ENCODE peak calls at places on chromosomes 5 and 9, in ten cellular contexts. D, H, G, T, S, I, Z, W, N and E are unnamed samples.
A peak's percentile ranks its signal among the peaks of the same experiment; 100 is the strongest.

GRCh38 chr9:115117999-115118470 is at the start of gene TNC:
- DNase-seq in D (peak; percentile 89), H (no peak), G (no peak), T (peak; percentile 54), S (no peak), I (peak; percentile 16), Z (peak; percentile 72), W (no peak), N (peak; percentile 79), E (no peak)

GRCh38 chr5:73039082-73039481 is 81.3 kb upstream of the TMEM171 start:
- DNase-seq in D (no peak), H (peak; percentile 29), G (no peak), T (peak; percentile 0), S (no peak), I (no peak), Z (no peak), W (peak; percentile 31), N (no peak), E (no peak)

GRCh38 chr9:13688990-13689600 is 409.6 kb upstream of the MPDZ start:
- DNase-seq in D (peak; percentile 9), H (no peak), G (no peak), T (no peak), S (no peak), I (peak; percentile 9), Z (no peak), W (no peak), N (no peak), E (no peak)

GRCh38 chr9:130712564-130713285 is 19.1 kb downstream of the EXOSC2 start:
- DNase-seq in D (peak; percentile 96), H (peak; percentile 97), G (peak; percentile 93), T (peak; percentile 91), S (peak; percentile 96), I (peak; percentile 95), Z (peak; percentile 98), W (peak; percentile 99), N (peak; percentile 97), E (peak; percentile 94)

GRCh38 chr5:95879661-95880060 is 57.1 kb upstream of the GLRX start:
- DNase-seq in D (no peak), H (no peak), G (no peak), T (no peak), S (no peak), I (no peak), Z (no peak), W (no peak), N (no peak), E (no peak)

GRCh38 chr9:77800924-77801551 is 152.9 kb upstream of the GNA14 start:
- DNase-seq in D (no peak), H (no peak), G (no peak), T (no peak), S (no peak), I (no peak), Z (no peak), W (no peak), N (no peak), E (no peak)

GRCh38 chr5:111463304-111463703 is 49.0 kb downstream of the STARD4 start:
- DNase-seq in D (no peak), H (no peak), G (no peak), T (peak; percentile 42), S (no peak), I (peak; percentile 36), Z (no peak), W (no peak), N (no peak), E (no peak)

GRCh38 chr5:133111299-133111698 is 59.5 kb downstream of the HSPA4 start:
- DNase-seq in D (peak; percentile 44), H (peak; percentile 77), G (peak; percentile 39), T (peak; percentile 20), S (peak; percentile 79), I (peak; percentile 73), Z (peak; percentile 78), W (peak; percentile 87), N (peak; percentile 63), E (peak; percentile 44)

GRCh38 chr5:25090275-25090674 is 445.5 kb upstream of the CDH10 start:
- DNase-seq in D (no peak), H (no peak), G (no peak), T (no peak), S (no peak), I (no peak), Z (no peak), W (no peak), N (no peak), E (no peak)

GRCh38 chr9:121820286-121821005 is 169.0 kb downstream of the DAB2IP start:
- DNase-seq in D (no peak), H (no peak), G (no peak), T (no peak), S (no peak), I (no peak), Z (no peak), W (no peak), N (no peak), E (no peak)

GRCh38 chr5:10615693-10616092 is 51.8 kb downstream of the ANKRD33B start:
- DNase-seq in D (no peak), H (no peak), G (no peak), T (no peak), S (no peak), I (no peak), Z (no peak), W (no peak), N (no peak), E (no peak)

GRCh38 chr5:131521252-131521651 is 113.8 kb downstream of the RAPGEF6 start:
- DNase-seq in D (peak; percentile 63), H (no peak), G (no peak), T (no peak), S (no peak), I (no peak), Z (no peak), W (no peak), N (no peak), E (no peak)

GRCh38 chr9:98569491-98569890 is 139.2 kb downstream of the GABBR2 start:
- DNase-seq in D (no peak), H (no peak), G (no peak), T (no peak), S (no peak), I (no peak), Z (no peak), W (no peak), N (no peak), E (no peak)

GRCh38 chr5:173236531-173237501 is 1.8 kb upstream of the NKX2-5 start:
- DNase-seq in D (no peak), H (no peak), G (no peak), T (no peak), S (no peak), I (no peak), Z (no peak), W (no peak), N (no peak), E (no peak)

GRCh38 chr5:57420821-57421220 is 61.8 kb downstream of the ACTBL2 start:
- DNase-seq in D (no peak), H (no peak), G (no peak), T (no peak), S (no peak), I (no peak), Z (no peak), W (no peak), N (no peak), E (no peak)

GRCh38 chr9:99103909-99104458 is 929 bp upstream of the TGFBR1 start:
- DNase-seq in D (no peak), H (no peak), G (no peak), T (no peak), S (no peak), I (no peak), Z (no peak), W (no peak), N (no peak), E (no peak)

GRCh38 chr9:33289501-33289900 is 815 bp upstream of the NFX1 start:
- DNase-seq in D (no peak), H (peak; percentile 27), G (no peak), T (no peak), S (peak; percentile 55), I (no peak), Z (no peak), W (peak; percentile 26), N (no peak), E (no peak)

GRCh38 chr9:4832786-4833579 is 40.2 kb downstream of the RCL1 start:
- DNase-seq in D (peak; percentile 93), H (no peak), G (no peak), T (no peak), S (no peak), I (no peak), Z (peak; percentile 79), W (no peak), N (peak; percentile 85), E (no peak)

GRCh38 chr5:72222521-72222920 is 97.5 kb downstream of the MRPS27 start:
- DNase-seq in D (no peak), H (no peak), G (no peak), T (no peak), S (no peak), I (no peak), Z (peak; percentile 43), W (no peak), N (no peak), E (no peak)

GRCh38 chr5:146340260-146341081 is 1.8 kb downstream of the POU4F3 start:
- DNase-seq in D (no peak), H (peak; percentile 63), G (no peak), T (no peak), S (no peak), I (no peak), Z (peak; percentile 6), W (peak; percentile 11), N (peak; percentile 10), E (no peak)

GRCh38 chr9:11933926-11934325 is 759.3 kb upstream of the TYRP1 start:
- DNase-seq in D (peak; percentile 6), H (no peak), G (no peak), T (no peak), S (no peak), I (peak; percentile 28), Z (peak; percentile 96), W (no peak), N (no peak), E (no peak)